ENCODE peak calls at places on chromosomes 13 and 19, in five cellular contexts. M, B, X, S and Y are unnamed samples.

GRCh38 chr19:13920524-13920923 is 14.5 kb downstream of the CC2D1A start:
- DNase-seq in M (no peak), B (no peak), X (no peak), S (no peak), Y (no peak)

GRCh38 chr19:6250909-6251308 is 28.9 kb downstream of the MLLT1 start:
- DNase-seq in M (no peak), B (no peak), X (no peak), S (no peak), Y (no peak)

GRCh38 chr19:19274716-19275115 is 1.6 kb upstream of the TM6SF2 start:
- DNase-seq in M (no peak), B (no peak), X (no peak), S (no peak), Y (no peak)

GRCh38 chr13:76813874-76814273 is 72.3 kb downstream of the KCTD12 start:
- DNase-seq in M (no peak), B (no peak), X (no peak), S (no peak), Y (no peak)

GRCh38 chr13:59446391-59446790 is 717.3 kb downstream of the DIAPH3 start:
- DNase-seq in M (no peak), B (no peak), X (no peak), S (no peak), Y (no peak)

GRCh38 chr19:29708553-29709439 is 6.3 kb downstream of the C19orf12 start:
- DNase-seq in M (no peak), B (no peak), X (no peak), S (no peak), Y (no peak)

GRCh38 chr13:108283110-108283509 is 13.6 kb downstream of the TNFSF13B start:
- DNase-seq in M (no peak), B (no peak), X (no peak), S (no peak), Y (no peak)

GRCh38 chr19:16406356-16406755 is 65.4 kb downstream of the EPS15L1 start:
- DNase-seq in M (no peak), B (no peak), X (no peak), S (no peak), Y (no peak)

GRCh38 chr13:72875233-72875632 is 93.3 kb downstream of the PIBF1 start:
- DNase-seq in M (no peak), B (no peak), X (no peak), S (no peak), Y (no peak)

GRCh38 chr19:38033658-38034150 is 126.7 kb downstream of the SIPA1L3 start:
- DNase-seq in M (no peak), B (no peak), X (peak; percentile 53), S (no peak), Y (no peak)

GRCh38 chr13:102726430-102726829 is 31.6 kb upstream of the METTL21C start:
- DNase-seq in M (no peak), B (no peak), X (no peak), S (no peak), Y (no peak)

GRCh38 chr13:32851083-32852064 is 164.8 kb upstream of the KL start:
- DNase-seq in M (no peak), B (no peak), X (no peak), S (no peak), Y (no peak)

GRCh38 chr13:113862766-113863510 is 938 bp downstream of the GAS6 start:
- DNase-seq in M (no peak), B (no peak), X (peak; percentile 55), S (peak; percentile 80), Y (peak; percentile 87)

GRCh38 chr19:50002386-50002960 is 22.7 kb downstream of the VRK3 start:
- DNase-seq in M (no peak), B (no peak), X (no peak), S (no peak), Y (no peak)